ENCODE peak calls at places on chromosomes 6 and 20, in nine cellular contexts. V is HCT116, Q is AG09309, C is cardiac fibroblast, L is HFF-Myc, W is neural progenitor cell, J is SK-N-SH, O is epithelial cell of esophagus, G is A549. E is an unnamed sample.

GRCh38 chr20:62361799-62362589 is 5.1 kb downstream of the LAMA5 start:
- DNase-seq in V (peak), W (peak), C (no peak), G (no peak), L (no peak), O (no peak), J (no peak), Q (no peak), E (no peak)

GRCh38 chr20:21099653-21100589 is 6.2 kb downstream of the LINC00237 start:
- DNase-seq in L (no peak), V (no peak), C (peak), W (peak), Q (no peak), G (no peak), J (peak), O (peak), E (no peak)

GRCh38 chr6:1280666-1281300 is 31.1 kb upstream of the FOXQ1 start:
- DNase-seq in J (no peak), V (no peak), W (no peak), O (no peak), G (no peak), L (no peak), Q (no peak), C (no peak), E (no peak)

GRCh38 chr6:82178084-82178758 is 69.3 kb downstream of the IBTK start:
- DNase-seq in W (no peak), G (no peak), J (peak), O (peak), C (peak), L (peak), V (no peak), Q (peak), E (no peak)

GRCh38 chr6:133827766-133828165 is 61.1 kb upstream of the TCF21 start:
- DNase-seq in Q (no peak), L (no peak), J (no peak), W (no peak), C (no peak), O (no peak), V (no peak), G (no peak), E (no peak)

GRCh38 chr6:71321344-71321743 is 32.7 kb downstream of the OGFRL1 start:
- DNase-seq in C (no peak), J (no peak), O (no peak), W (no peak), L (no peak), V (no peak), Q (no peak), G (no peak), E (no peak)

GRCh38 chr6:113903666-113904330 is 46.7 kb downstream of the MARCKS start:
- DNase-seq in J (no peak), W (no peak), Q (peak), O (peak), L (no peak), G (no peak), V (no peak), C (peak), E (no peak)

GRCh38 chr6:13687917-13688351 is 23.7 kb downstream of the RANBP9 start:
- DNase-seq in J (no peak), C (no peak), W (no peak), L (no peak), V (no peak), G (no peak), O (no peak), Q (no peak), E (no peak)

GRCh38 chr20:60250251-60250650 is 292.0 kb downstream of the CDH26 start:
- DNase-seq in J (no peak), C (no peak), G (no peak), W (no peak), V (no peak), Q (no peak), L (no peak), O (peak), E (no peak)

GRCh38 chr6:121482004-121482693 is 46.7 kb downstream of the GJA1 start:
- DNase-seq in O (peak), Q (peak), L (no peak), W (no peak), G (peak), V (peak), J (peak), C (peak), E (no peak)

GRCh38 chr6:26295691-26296555 is 69.1 kb upstream of the BTN3A2 start:
- DNase-seq in Q (no peak), C (peak), O (peak), W (no peak), L (no peak), G (no peak), V (peak), J (no peak), E (no peak)

GRCh38 chr6:74091794-74092157 is 395.8 kb downstream of the CD109 start:
- DNase-seq in C (no peak), L (no peak), J (no peak), O (no peak), Q (no peak), V (no peak), W (no peak), G (no peak), E (no peak)

GRCh38 chr6:33665957-33666356 is 44.8 kb downstream of the ITPR3 start:
- DNase-seq in L (no peak), C (no peak), G (no peak), Q (no peak), V (no peak), J (no peak), W (no peak), O (no peak), E (no peak)

GRCh38 chr6:47028835-47029360 is 13.2 kb downstream of the ADGRF1 start:
- DNase-seq in G (no peak), J (no peak), W (no peak), C (no peak), V (no peak), L (no peak), Q (no peak), O (no peak), E (no peak)

GRCh38 chr6:33288141-33288941 is 698 bp downstream of the WDR46 start:
- DNase-seq in W (no peak), L (no peak), G (no peak), V (no peak), J (peak), Q (no peak), O (no peak), C (no peak), E (no peak)

GRCh38 chr6:9482030-9482731 is 932.7 kb downstream of the TFAP2A start:
- DNase-seq in Q (peak), J (no peak), L (peak), G (peak), W (no peak), V (peak), O (peak), C (peak), E (no peak)

GRCh38 chr6:80438728-80439127 is 332.3 kb downstream of the BCKDHB start:
- DNase-seq in O (peak), L (peak), V (peak), Q (peak), G (peak), J (no peak), C (peak), W (peak), E (no peak)

GRCh38 chr20:58467572-58468330 is 47.4 kb downstream of the APCDD1L start:
- DNase-seq in V (no peak), J (peak), L (no peak), O (no peak), G (no peak), Q (no peak), C (no peak), W (no peak), E (no peak)

GRCh38 chr20:20362774-20363435 is 5.0 kb upstream of the INSM1 start:
- DNase-seq in V (no peak), W (peak), Q (no peak), J (peak), L (no peak), C (no peak), G (no peak), O (no peak), E (no peak)

GRCh38 chr20:49980140-49981008 is 2.4 kb upstream of the SNAI1 start:
- DNase-seq in C (no peak), J (no peak), L (no peak), W (peak), V (no peak), O (no peak), G (no peak), Q (no peak), E (no peak)

GRCh38 chr6:37783831-37784584 is 35.5 kb upstream of the ZFAND3 start:
- DNase-seq in O (peak), V (no peak), G (no peak), J (no peak), L (no peak), C (peak), W (peak), Q (no peak), E (no peak)

GRCh38 chr6:147161974-147162495 is 42.2 kb upstream of the STXBP5 start:
- DNase-seq in J (no peak), Q (no peak), O (peak), L (no peak), W (no peak), C (peak), V (no peak), G (no peak), E (no peak)

GRCh38 chr6:1498491-1499113 is 109.2 kb downstream of the FOXF2 start:
- DNase-seq in O (no peak), G (no peak), L (no peak), V (no peak), W (no peak), C (no peak), Q (no peak), J (no peak), E (no peak)

GRCh38 chr6:45031601-45032000 is 296.5 kb upstream of the RUNX2 start:
- DNase-seq in L (no peak), V (no peak), O (peak), C (no peak), W (no peak), J (no peak), Q (no peak), G (no peak), E (no peak)

GRCh38 chr20:51022803-51023616 is at the start of gene KCNG1:
- DNase-seq in Q (no peak), J (peak), V (peak), G (peak), W (peak), L (no peak), C (peak), O (peak), E (no peak)

GRCh38 chr6:113825776-113826175 is 31.4 kb upstream of the MARCKS start:
- DNase-seq in O (no peak), V (no peak), Q (no peak), W (peak), C (peak), G (no peak), L (peak), J (peak), E (peak)

GRCh38 chr20:63099426-63100267 is 92.9 kb upstream of the BHLHE23 start:
- DNase-seq in V (no peak), G (no peak), Q (no peak), J (no peak), C (no peak), O (no peak), L (no peak), W (no peak), E (no peak)

GRCh38 chr20:48455606-48456360 is 372.0 kb downstream of the PREX1 start:
- DNase-seq in Q (no peak), L (no peak), W (peak), O (no peak), G (no peak), V (no peak), C (no peak), J (no peak), E (no peak)

GRCh38 chr20:37519508-37520416 is 1.3 kb upstream of the NNAT start:
- DNase-seq in O (no peak), V (no peak), J (peak), L (no peak), G (no peak), Q (no peak), C (no peak), W (peak), E (no peak)
- TF ChIP-seq CTCF in O (peak), V (no peak), J (no peak), L (no peak), G (no peak), Q (no peak), C (no peak), W (no peak), E (no peak)

GRCh38 chr6:75282706-75283105 is 1.9 kb downstream of the TMEM30A start:
- DNase-seq in O (peak), W (no peak), L (no peak), J (no peak), V (no peak), C (no peak), Q (no peak), G (no peak), E (no peak)
- H3K4me3 ChIP-seq in O (peak), W (peak), L (peak), J (peak), V (no peak), C (peak), Q (peak), G (peak), E (peak)

GRCh38 chr6:157644043-157644810 is 178.8 kb upstream of the SNX9 start:
- DNase-seq in O (peak), W (no peak), Q (peak), G (peak), C (peak), V (no peak), L (no peak), J (peak), E (no peak)
- TF ChIP-seq CTCF in O (peak), W (no peak), Q (peak), G (peak), C (peak), V (peak), L (peak), J (peak), E (no peak)

DNA sequence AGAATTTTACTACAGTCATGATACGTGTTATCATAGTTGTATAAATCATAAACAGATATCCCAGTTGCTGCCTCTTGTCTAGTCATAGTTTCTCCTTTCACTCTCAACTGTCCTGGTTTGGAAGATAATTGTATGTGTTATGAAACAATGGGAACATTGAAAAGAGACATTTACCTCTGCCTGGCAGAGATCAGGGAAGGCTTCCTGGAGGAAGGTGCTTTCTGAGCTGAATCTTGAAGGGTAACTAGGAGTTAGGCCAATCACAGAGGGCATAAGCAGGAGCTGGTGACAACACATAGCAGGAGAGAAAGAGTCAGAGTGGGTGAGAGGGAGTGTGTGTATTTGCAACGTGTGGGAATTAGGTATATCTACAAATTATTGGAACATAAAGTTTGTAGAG is 5.4 kb downstream of the ASXL1 start:
- DNase-seq in L (no peak), O (no peak), Q (no peak), C (no peak), V (no peak), J (no peak), W (no peak), G (no peak), E (no peak)
- H3K4me3 ChIP-seq in L (no peak), O (no peak), Q (no peak), C (no peak), V (no peak), J (no peak), W (no peak), G (no peak), E (no peak)

GRCh38 chr6:55528624-55529023 is 50.4 kb downstream of the HMGCLL1 start:
- DNase-seq in W (peak), G (peak), L (peak), Q (no peak), J (no peak), C (peak), V (peak), O (peak), E (no peak)
- TF ChIP-seq CTCF in W (peak), G (no peak), L (peak), Q (peak), J (peak), C (peak), V (peak), O (peak), E (no peak)

GRCh38 chr20:41304413-41305079 is 13.0 kb downstream of the ZHX3 start:
- DNase-seq in J (no peak), C (peak), G (no peak), L (no peak), O (peak), V (no peak), W (no peak), Q (no peak), E (no peak)

GRCh38 chr20:41300906-41301305 is 16.6 kb downstream of the ZHX3 start:
- DNase-seq in J (no peak), V (no peak), Q (no peak), O (no peak), C (no peak), G (no peak), L (no peak), W (no peak), E (no peak)

GRCh38 chr20:41307021-41307420 is 10.5 kb downstream of the ZHX3 start:
- DNase-seq in L (no peak), C (no peak), J (no peak), O (no peak), G (no peak), V (no peak), Q (no peak), W (no peak), E (no peak)

GRCh38 chr20:41306061-41306727 is 11.3 kb downstream of the ZHX3 start:
- DNase-seq in L (no peak), C (no peak), V (no peak), W (no peak), G (no peak), J (no peak), O (no peak), Q (no peak), E (no peak)

GRCh38 chr20:41304002-41304401 is 13.5 kb downstream of the ZHX3 start:
- DNase-seq in C (no peak), Q (no peak), O (no peak), W (no peak), L (no peak), J (no peak), G (no peak), V (no peak), E (no peak)
- H3K4me3 ChIP-seq in C (no peak), Q (no peak), O (no peak), W (no peak), L (no peak), J (no peak), G (no peak), V (no peak), E (no peak)

E was measured in thoracic aorta.